ENCODE peak calls at places on chromosome 17, in eight cellular contexts. O is foreskin melanocyte; N is fibroblast of lung; K is effector memory CD4-positive, alpha-beta T cell; V is fibroblast of the aortic adventitia; Q is GM23248; J is kidney glomerular epithelial cell; H is right atrium auricular region. Z is an unnamed sample.

GRCh38 chr17:9231449-9232154 is 210.3 kb downstream of the NTN1 start:
- DNase-seq in N (no peak), O (no peak), K (no peak), H (no peak), Q (no peak), J (no peak), V (no peak), Z (no peak)

GRCh38 chr17:48113201-48113676 is 5.7 kb downstream of the SNX11 start:
- DNase-seq in N (no peak), K (peak), O (no peak), Q (no peak), H (no peak), J (no peak), V (no peak), Z (no peak)

GRCh38 chr17:49108318-49108717 is 24.3 kb upstream of the B4GALNT2 start:
- DNase-seq in Q (peak), K (no peak), O (no peak), N (peak), J (peak), H (no peak), V (peak), Z (peak)

GRCh38 chr17:69357701-69358100 is 30.8 kb upstream of the ABCA5 start:
- DNase-seq in N (peak), O (no peak), Q (no peak), K (no peak), H (no peak), J (no peak), V (no peak), Z (no peak)

GRCh38 chr17:27743288-27743885 is 56.9 kb downstream of the NOS2 start:
- DNase-seq in J (no peak), Q (no peak), K (no peak), H (peak), O (no peak), V (no peak), N (no peak), Z (no peak)

GRCh38 chr17:50081757-50082156 is 13.4 kb upstream of the PDK2 start:
- DNase-seq in N (no peak), J (no peak), K (no peak), Q (no peak), H (no peak), V (no peak), O (no peak), Z (no peak)

GRCh38 chr17:4751925-4752324 is 12.2 kb upstream of the CXCL16 start:
- DNase-seq in H (no peak), K (no peak), Q (no peak), J (no peak), N (peak), V (peak), O (no peak), Z (no peak)

GRCh38 chr17:80058311-80058955 is 22.0 kb downstream of the CCDC40 start:
- DNase-seq in V (no peak), N (no peak), Q (no peak), O (no peak), J (no peak), K (no peak), H (no peak), Z (no peak)

GRCh38 chr17:35749560-35750412 is 3.3 kb downstream of the GAS2L2 start:
- DNase-seq in V (peak), J (no peak), O (no peak), K (no peak), Q (peak), H (no peak), N (no peak), Z (no peak)

GRCh38 chr17:50977487-50978159 is 111.5 kb upstream of the TOB1 start:
- DNase-seq in J (peak), N (no peak), H (no peak), V (no peak), O (no peak), Q (no peak), K (no peak), Z (no peak)

GRCh38 chr17:335691-336090 is 16.9 kb downstream of the RPH3AL start:
- DNase-seq in J (no peak), V (no peak), O (no peak), Q (peak), K (no peak), H (no peak), N (no peak), Z (no peak)

GRCh38 chr17:81428121-81428515 is 32.9 kb downstream of the BAHCC1 start:
- DNase-seq in J (no peak), V (no peak), H (no peak), Q (peak), K (no peak), N (no peak), O (no peak), Z (no peak)

GRCh38 chr17:44547625-44548297 is 9.5 kb upstream of the FZD2 start:
- DNase-seq in J (no peak), N (peak), K (no peak), Q (no peak), H (no peak), V (no peak), O (no peak), Z (no peak)

GRCh38 chr17:42821176-42821575 is 2.9 kb downstream of the BECN1 start:
- DNase-seq in O (no peak), J (no peak), H (no peak), V (no peak), Q (no peak), N (no peak), K (no peak), Z (no peak)

GRCh38 chr17:32971171-32971570 is 20.5 kb upstream of the SPACA3 start:
- DNase-seq in Q (peak), N (no peak), H (no peak), J (no peak), O (peak), K (no peak), V (peak), Z (no peak)

Z was measured in RCC 7860.